ENCODE peak calls at places on chromosomes 12 and 14, in four cellular contexts. D is NCI-H1092; Y is heart left ventricle; K is stimulated activated CD4-positive, alpha-beta T cell treated with anti-CD3 and anti-CD28 coated beads, Interleukin-12 subunit alpha, Interleukin-12 subunit beta, amount 100 ng/mL, for 4 hours. H is an unnamed sample.

GRCh38 chr12:67352682-67353081 is 83.5 kb downstream of the CAND1 start:
- DNase-seq in Y (no peak), D (no peak), K (no peak), H (no peak)

GRCh38 chr12:125330645-125331341 is 265.6 kb downstream of the AACS start:
- DNase-seq in K (peak; percentile 42), D (no peak), Y (peak; percentile 61), H (no peak)

GRCh38 chr12:55188974-55189556 is 31.8 kb upstream of the OR10A7 start:
- DNase-seq in D (peak; percentile 26), Y (peak; percentile 20), K (no peak), H (peak; percentile 15)

GRCh38 chr12:106739815-106740552 is 34.5 kb upstream of the RIC8B start:
- DNase-seq in K (no peak), D (no peak), Y (no peak), H (no peak)

GRCh38 chr14:72699852-72700257 is 194.0 kb downstream of the DPF3 start:
- DNase-seq in D (no peak), K (no peak), Y (no peak), H (no peak)

GRCh38 chr14:52078093-52078492 is 9.2 kb upstream of the NID2 start:
- DNase-seq in Y (no peak), D (no peak), K (no peak), H (no peak)

GRCh38 chr14:58426819-58427288 is 477 bp downstream of the TIMM9 start:
- DNase-seq in Y (peak; percentile 58), D (peak; percentile 58), K (peak; percentile 47), H (no peak)

GRCh38 chr14:50937325-50937724 is 7.0 kb downstream of the PYGL start:
- DNase-seq in K (no peak), Y (no peak), D (no peak), H (no peak)

GRCh38 chr14:59148334-59148900 is 40.0 kb upstream of the DAAM1 start:
- DNase-seq in Y (no peak), D (no peak), K (no peak), H (no peak)

GRCh38 chr12:14367097-14367661 is 1.7 kb downstream of the ATF7IP start:
- DNase-seq in K (no peak), Y (no peak), D (no peak), H (no peak)